ENCODE peak calls at places on chromosomes 11 and 22, in six cellular contexts. G is body of pancreas; P is CD4-positive, CD25-positive, alpha-beta regulatory T cell; U is HL-60; Z is right atrium auricular region; M is OCI-LY7. R is an unnamed sample.

GRCh38 chr11:125494987-125495725 is 909 bp downstream of the FEZ1 start:
- DNase-seq in Z (no peak), M (no peak), P (no peak), G (peak; percentile 6), U (peak; percentile 7), R (no peak)

GRCh38 chr11:24234822-24235508 is 261.9 kb upstream of the LUZP2 start:
- DNase-seq in G (peak; percentile 16), U (no peak), P (no peak), Z (no peak), M (no peak), R (no peak)

GRCh38 chr11:124984512-124984854 is 30.5 kb downstream of the CCDC15 start:
- DNase-seq in G (no peak), M (no peak), Z (no peak), P (no peak), U (no peak), R (no peak)

GRCh38 chr22:33088418-33088817 is 30.2 kb upstream of the SYN3 start:
- DNase-seq in M (no peak), Z (no peak), P (no peak), U (no peak), G (no peak), R (no peak)

GRCh38 chr11:126331286-126331685 is 24.2 kb upstream of the ST3GAL4 start:
- DNase-seq in M (no peak), U (no peak), P (no peak), Z (no peak), G (no peak), R (no peak)

GRCh38 chr11:46049325-46049860 is 71.9 kb downstream of the PHF21A start:
- DNase-seq in Z (no peak), P (no peak), G (no peak), U (no peak), M (no peak), R (no peak)

GRCh38 chr22:42296381-42296853 is 26.0 kb upstream of the TCF20 start:
- DNase-seq in P (no peak), U (no peak), Z (no peak), M (peak; percentile 77), G (no peak), R (no peak)

GRCh38 chr11:1765871-1766718 is 2.4 kb upstream of the CTSD start:
- DNase-seq in U (no peak), Z (no peak), G (no peak), M (no peak), P (no peak), R (no peak)

GRCh38 chr11:125603207-125603606 is 10.6 kb downstream of the STT3A start:
- DNase-seq in P (no peak), U (no peak), G (no peak), Z (no peak), M (no peak), R (no peak)

GRCh38 chr11:126329644-126330200 is 25.8 kb upstream of the ST3GAL4 start:
- DNase-seq in M (no peak), Z (no peak), G (no peak), U (no peak), P (no peak), R (no peak)

GRCh38 chr11:67303132-67303988 is at the start of gene SSH3:
- DNase-seq in M (no peak), P (peak; percentile 64), U (no peak), Z (no peak), G (peak; percentile 89), R (no peak)

GRCh38 chr11:112942966-112943643 is 18.1 kb upstream of the NCAM1 start:
- DNase-seq in Z (no peak), M (no peak), P (no peak), U (no peak), G (no peak), R (no peak)

GRCh38 chr22:17436981-17437410 is 67.7 kb downstream of the CECR2 start:
- DNase-seq in U (no peak), Z (no peak), M (no peak), G (no peak), P (no peak), R (no peak)

GRCh38 chr22:19554834-19555404 is 30.7 kb upstream of the CLDN5 start:
- DNase-seq in Z (no peak), P (no peak), M (no peak), U (no peak), G (no peak), R (no peak)

GRCh38 chr22:50150161-50151129 is 20.1 kb upstream of the PANX2 start:
- DNase-seq in U (no peak), P (no peak), M (no peak), Z (no peak), G (no peak), R (no peak)

GRCh38 chr22:50153756-50154140 is 16.8 kb upstream of the PANX2 start:
- DNase-seq in G (no peak), P (no peak), M (no peak), U (no peak), Z (no peak), R (no peak)

GRCh38 chr22:50148991-50149721 is 21.4 kb upstream of the PANX2 start:
- DNase-seq in P (peak; percentile 80), U (peak; percentile 86), G (peak; percentile 74), M (peak; percentile 84), Z (no peak), R (peak; percentile 45)

GRCh38 chr22:50153056-50153755 is 17.3 kb upstream of the PANX2 start:
- DNase-seq in M (no peak), G (no peak), Z (no peak), P (no peak), U (no peak), R (no peak)

DNA sequence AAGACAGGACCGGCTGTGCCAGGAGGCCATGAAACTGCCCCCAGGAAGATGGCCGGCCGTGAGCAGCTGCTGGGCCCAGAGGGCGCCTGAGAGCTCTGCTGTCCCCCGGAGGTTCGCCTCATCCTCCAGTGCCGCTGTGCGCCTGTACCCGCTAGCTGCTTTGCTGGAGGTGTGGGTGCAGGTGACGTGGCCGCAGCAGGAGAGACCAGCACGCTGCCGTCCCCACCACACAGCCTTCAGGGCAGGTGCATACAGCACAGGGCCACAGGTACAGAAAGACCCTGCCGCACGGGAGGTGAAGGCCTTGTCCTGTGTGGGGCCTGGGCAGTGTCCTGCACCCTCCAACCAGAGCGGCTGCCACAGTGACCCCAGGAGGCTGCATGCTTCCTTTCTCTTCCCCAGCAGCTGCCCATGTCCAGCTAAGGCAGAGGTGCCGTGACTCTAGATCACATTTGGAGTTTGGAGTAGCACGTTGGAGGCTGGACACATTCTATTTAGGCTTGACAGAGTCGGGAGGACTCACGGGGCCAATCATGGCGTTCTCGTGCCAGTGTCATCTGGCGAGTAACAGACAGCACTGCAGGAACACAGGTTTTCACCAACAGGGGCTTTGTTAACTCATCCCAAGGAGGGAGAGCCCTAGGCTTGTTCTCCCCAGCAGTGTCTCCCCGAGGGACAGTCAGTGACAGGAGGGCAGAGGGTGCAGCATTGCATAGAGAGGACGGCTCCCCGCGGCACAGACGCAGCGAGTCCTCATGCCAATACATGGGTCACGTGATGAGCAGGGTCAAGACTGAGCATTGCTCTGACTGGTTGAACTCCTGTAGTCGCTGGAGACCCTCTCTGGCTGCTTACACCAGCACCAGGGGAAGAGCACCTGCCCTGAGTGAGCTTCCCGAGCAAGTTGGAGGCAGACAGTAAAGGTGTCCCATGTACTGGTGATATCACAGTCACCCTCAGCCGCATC is 18.7 kb upstream of the PANX2 start:
- DNase-seq in P (no peak), G (no peak), U (no peak), M (no peak), Z (no peak), R (no peak)
- H3K27ac ChIP-seq in P (no peak overlapping the region), G (no peak overlapping the region), U (no peak overlapping the region), M (no peak overlapping the region), Z (no peak overlapping the region), R (no peak overlapping the region)

DNA sequence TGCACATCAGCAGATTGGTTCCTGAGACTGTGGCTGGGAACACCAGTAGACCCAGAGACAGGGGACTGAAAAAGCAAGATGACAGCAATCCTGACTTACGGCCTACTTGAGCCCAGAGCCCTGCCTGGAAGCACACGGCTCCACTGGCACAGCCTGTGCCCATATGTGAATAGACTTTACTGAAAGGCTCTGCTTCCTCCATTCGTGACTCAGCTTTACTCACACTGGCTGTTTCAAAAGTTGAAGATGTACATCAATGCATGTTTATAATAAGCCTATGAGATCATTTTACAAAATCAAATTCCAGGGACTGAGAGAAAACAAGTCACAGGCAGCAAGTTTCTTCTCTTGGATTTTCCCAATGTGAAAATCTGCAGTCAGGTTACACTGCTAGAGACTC is 134.7 kb upstream of the TEAD1 start:
- DNase-seq in P (no peak), U (no peak), Z (no peak), M (no peak), G (no peak), R (no peak)
- H3K27ac ChIP-seq in P (no peak overlapping the region), U (no peak overlapping the region), Z (no peak overlapping the region), M (no peak overlapping the region), G (no peak overlapping the region), R (no peak overlapping the region)

DNA sequence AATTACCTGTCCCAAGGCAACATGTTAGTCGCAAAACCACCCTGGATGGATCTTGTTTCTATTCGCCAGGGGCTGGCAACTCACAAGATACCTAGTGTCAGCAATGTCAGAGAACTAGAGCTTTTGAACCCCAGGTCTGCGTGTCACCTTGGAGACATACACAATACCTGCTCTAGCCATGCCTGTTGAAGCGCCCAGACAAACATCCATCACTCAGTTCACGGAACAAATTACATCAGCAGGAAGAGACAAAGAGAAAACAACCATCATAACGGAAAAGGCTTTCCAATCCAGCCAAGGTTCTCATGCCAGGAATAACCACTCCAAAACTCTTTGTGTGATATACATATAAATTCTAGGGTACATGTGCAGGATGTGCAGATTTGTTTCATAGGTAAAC is 2.2 kb downstream of the CD59 start:
- DNase-seq in M (no peak), U (no peak), G (no peak), P (no peak), Z (no peak), R (no peak)
- H3K27ac ChIP-seq in M (no peak overlapping the region), U (no peak overlapping the region), G (peak overlapping the region; percentile 93), P (no peak overlapping the region), Z (peak overlapping the region; percentile 99), R (no peak overlapping the region)

GRCh38 chr11:103528046-103528445 is 418.8 kb downstream of the DYNC2H1 start:
- DNase-seq in Z (no peak), M (no peak), P (no peak), G (no peak), U (no peak), R (no peak)

GRCh38 chr11:103528596-103528995 is 419.4 kb downstream of the DYNC2H1 start:
- DNase-seq in M (no peak), G (no peak), Z (no peak), U (no peak), P (no peak), R (no peak)

GRCh38 chr11:103530257-103530656 is 421.0 kb downstream of the DYNC2H1 start:
- DNase-seq in M (no peak), P (no peak), Z (no peak), U (no peak), G (no peak), R (no peak)

GRCh38 chr11:103532133-103532788 is 423.0 kb downstream of the DYNC2H1 start:
- DNase-seq in P (no peak), G (no peak), U (no peak), Z (no peak), M (no peak), R (no peak)

GRCh38 chr11:103529217-103529684 is 420.0 kb downstream of the DYNC2H1 start:
- DNase-seq in U (no peak), Z (no peak), M (no peak), P (no peak), G (no peak), R (no peak)
- H3K27ac ChIP-seq in U (no peak overlapping the region), Z (no peak overlapping the region), M (no peak overlapping the region), P (no peak overlapping the region), G (no peak overlapping the region), R (no peak overlapping the region)

R was measured in effector memory CD4-positive, alpha-beta T cell.